ENCODE peak calls at places on chromosomes 12 and 14, in five cellular contexts. D is suprapubic skin, I is H1, T is lower lobe of right lung, K is uterus. S is an unnamed sample. For H3K4me1, the result is how much of the 10 kb centered on the place peaks cover.

GRCh38 chr12:108856170-108856427 is 1.3 kb downstream of the SSH1 start:
- DNase-seq in D (no peak), I (no peak), T (peak), K (no peak), S (no peak)

GRCh38 chr14:31106768-31107167 is 80.6 kb upstream of the STRN3 start:
- DNase-seq in D (no peak), I (no peak), T (no peak), K (no peak), S (no peak)

GRCh38 chr12:90174198-90174510 is 465.5 kb upstream of the ATP2B1 start:
- DNase-seq in D (no peak), I (no peak), T (no peak), K (no peak), S (no peak)

GRCh38 chr12:117034691-117035090 is 64.5 kb downstream of the TESC start:
- DNase-seq in D (no peak), I (no peak), T (no peak), K (no peak), S (no peak)

GRCh38 chr12:45178771-45179170 is 37.1 kb upstream of the ANO6 start:
- DNase-seq in D (no peak), I (no peak), T (no peak), K (no peak), S (no peak)

GRCh38 chr14:91405241-91405721 is 12.3 kb downstream of the CCDC88C start:
- DNase-seq in D (no peak), I (no peak), T (no peak), K (no peak), S (no peak)

GRCh38 chr12:54412786-54413185 is 6.3 kb downstream of the ITGA5 start:
- DNase-seq in D (no peak), I (no peak), T (no peak), K (no peak), S (no peak)

GRCh38 chr14:103378042-103378854 is 7.0 kb upstream of the MARK3 start:
- DNase-seq in D (no peak), I (no peak), T (no peak), K (no peak), S (peak)

GRCh38 chr14:29885988-29886387 is 41.7 kb downstream of the PRKD1 start:
- DNase-seq in D (no peak), I (no peak), T (no peak), K (no peak), S (no peak)

GRCh38 chr14:85088231-85088630 is 441.7 kb upstream of the FLRT2 start:
- DNase-seq in D (no peak), I (no peak), T (no peak), K (no peak), S (peak)

GRCh38 chr14:81303258-81303935 is 82.6 kb upstream of the GTF2A1 start:
- DNase-seq in D (no peak), I (no peak), T (peak), K (peak), S (no peak)

GRCh38 chr12:72075401-72075800 is 136.8 kb downstream of the TPH2 start:
- DNase-seq in D (no peak), I (no peak), T (no peak), K (no peak), S (no peak)

GRCh38 chr12:10191865-10192264 is 13.0 kb downstream of the TMEM52B start:
- DNase-seq in D (no peak), I (no peak), T (no peak), K (no peak), S (no peak)

GRCh38 chr12:123889000-123889399 is 83.6 kb downstream of the CCDC92 start:
- DNase-seq in D (no peak), I (no peak), T (no peak), K (no peak), S (no peak)

GRCh38 chr12:122721057-122721545 is 4.5 kb upstream of the HCAR3 start:
- DNase-seq in D (no peak), I (no peak), T (no peak), K (no peak), S (no peak)

GRCh38 chr14:52363969-52364368 is 49.9 kb downstream of the PTGER2 start:
- DNase-seq in D (no peak), I (no peak), T (no peak), K (peak), S (no peak)

GRCh38 chr12:104683831-104684503 is 227.2 kb downstream of the CHST11 start:
- DNase-seq in D (no peak), I (no peak), T (no peak), K (no peak), S (no peak)

GRCh38 chr12:104682790-104683279 is 226.1 kb downstream of the CHST11 start:
- DNase-seq in D (no peak), I (no peak), T (no peak), K (no peak), S (no peak)

GRCh38 chr12:104680070-104680469 is 223.3 kb downstream of the CHST11 start:
- DNase-seq in D (no peak), I (no peak), T (no peak), K (no peak), S (no peak)

GRCh38 chr12:104680506-104680905 is 223.8 kb downstream of the CHST11 start:
- DNase-seq in D (no peak), I (no peak), T (no peak), K (no peak), S (no peak)

DNA sequence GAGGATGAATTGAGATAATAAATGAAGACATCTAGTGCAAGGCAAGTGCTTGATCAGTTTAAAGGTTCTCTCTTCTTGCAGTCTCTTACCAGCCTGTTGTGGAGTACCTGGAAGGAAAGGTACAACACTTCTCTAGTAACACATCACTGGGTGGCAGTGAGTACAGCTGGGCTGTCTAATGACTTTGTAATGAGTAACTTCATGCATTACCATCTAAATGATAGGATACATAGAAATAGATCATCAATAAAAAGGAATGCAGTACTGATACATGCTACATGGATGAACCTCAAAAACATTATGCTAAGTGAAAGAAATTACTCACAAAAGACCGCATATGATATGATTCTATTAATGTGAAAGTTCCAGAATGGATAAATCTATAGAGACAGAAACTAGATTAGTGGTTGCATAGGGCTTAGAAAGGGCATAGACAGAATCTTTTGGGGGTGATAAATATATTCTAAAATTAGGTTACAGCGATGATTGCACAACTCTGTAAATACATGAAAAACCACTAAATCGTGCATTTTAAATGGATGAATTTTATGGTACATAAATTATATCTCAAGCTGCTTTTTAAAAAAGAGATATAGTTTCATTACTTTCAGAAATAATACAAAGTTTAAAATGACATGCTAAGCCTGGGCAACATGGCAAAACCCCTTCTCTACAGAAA is 224.4 kb downstream of the CHST11 start:
- DNase-seq in D (no peak), I (no peak), T (no peak), K (no peak), S (no peak)
- H3K4me1 ChIP-seq in D (under half), I (under half), T (half or more), K (under half), S (under half)

DNA sequence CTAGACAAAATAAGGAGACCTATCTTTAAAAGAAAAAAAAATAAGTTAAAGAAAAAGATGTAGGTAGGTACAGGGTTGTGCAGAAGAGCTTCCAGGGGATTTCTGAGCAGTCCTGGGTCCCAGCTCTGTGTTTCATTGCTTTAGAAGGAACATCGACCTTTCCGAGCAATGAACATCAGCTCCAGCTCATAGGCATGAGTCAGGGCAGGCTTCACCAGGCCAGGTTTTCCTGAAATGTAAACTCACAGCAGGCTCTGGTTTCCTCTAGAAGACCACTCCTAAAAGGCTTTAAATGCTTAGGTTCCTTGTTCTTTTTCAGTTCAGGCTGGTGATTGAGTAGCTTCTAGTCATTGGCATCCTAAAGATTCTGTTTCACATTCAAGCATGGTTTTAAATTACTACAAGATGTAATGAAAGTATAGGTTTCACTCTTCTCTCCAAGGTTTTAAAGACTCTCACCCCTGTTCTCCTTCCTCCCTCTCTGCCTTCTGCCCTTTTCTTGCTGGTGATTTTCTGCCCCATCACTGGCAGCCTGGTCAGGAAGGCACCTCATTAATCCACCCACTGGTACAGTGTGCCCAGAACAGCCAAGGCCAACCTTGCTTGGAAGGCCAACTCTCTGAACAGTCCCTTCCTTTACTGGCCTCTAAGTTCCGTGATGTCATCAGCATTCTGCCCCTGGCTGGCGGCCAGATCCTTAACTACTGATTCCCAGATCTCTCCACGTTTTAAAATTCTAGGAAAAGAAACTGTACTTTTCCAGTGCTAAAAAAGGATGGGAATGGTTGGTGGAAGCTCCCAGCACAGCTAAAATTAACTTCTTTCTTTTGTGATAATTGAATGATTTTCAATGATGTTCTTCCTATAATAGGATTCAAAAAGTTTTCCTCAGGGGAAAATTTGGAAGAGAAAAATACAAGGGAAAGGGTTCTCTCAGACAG is 109.4 kb upstream of the HIF1A start:
- DNase-seq in D (no peak), I (no peak), T (no peak), K (peak), S (peak)
- H3K4me1 ChIP-seq in D (under half), I (under half), T (under half), K (under half), S (under half)

GRCh38 chr12:49702009-49702408 is 5.2 kb downstream of the FMNL3 start:
- DNase-seq in D (no peak), I (no peak), T (no peak), K (no peak), S (no peak)
- H3K4me1 ChIP-seq in D (under half), I (under half), T (half or more), K (under half), S (under half)

DNA sequence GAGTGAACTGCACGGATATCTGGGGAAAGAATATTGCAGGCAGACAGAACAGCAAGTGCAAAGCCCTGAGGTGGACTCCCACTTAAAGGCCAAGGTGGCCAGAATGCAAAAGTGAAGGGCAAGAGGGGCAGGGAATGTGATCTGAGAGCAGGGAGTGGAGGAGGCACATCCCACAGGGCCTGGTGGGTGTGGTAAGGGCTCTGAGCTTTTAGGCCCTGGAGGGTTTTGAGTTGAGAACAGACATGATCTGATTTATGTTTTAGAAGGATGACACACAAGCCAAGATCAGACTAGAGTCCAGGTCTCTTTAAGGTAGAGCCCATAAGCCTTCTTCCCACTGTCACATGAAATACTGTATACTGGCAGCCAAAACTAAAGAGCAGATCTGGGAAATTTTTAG is 162.5 kb downstream of the SLC38A4 start:
- DNase-seq in D (no peak), I (no peak), T (no peak), K (no peak), S (no peak)
- H3K4me1 ChIP-seq in D (half or more), I (under half), T (under half), K (under half), S (under half)

DNA sequence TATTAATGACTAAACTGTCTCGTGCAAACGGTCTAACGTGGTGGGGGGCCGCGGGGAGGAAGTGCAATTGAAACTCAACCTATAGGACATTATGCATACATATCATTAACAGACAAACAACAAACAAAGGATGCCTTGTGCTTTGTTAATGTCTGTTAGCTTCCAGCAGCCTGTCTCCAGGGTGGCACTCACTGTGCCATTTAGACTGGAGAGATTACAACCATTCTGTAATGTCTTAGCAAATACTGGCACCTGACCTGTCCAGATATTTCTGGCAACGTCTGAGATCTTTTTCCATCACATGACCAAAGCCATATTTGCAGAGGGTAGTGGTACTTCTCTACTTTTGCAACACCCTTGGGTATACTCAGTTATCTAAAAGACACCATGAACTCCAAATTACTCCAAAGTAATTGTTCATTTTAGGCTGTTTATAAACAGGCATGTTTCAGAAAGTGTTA is 11.6 kb downstream of the BHLHE41 start:
- DNase-seq in D (no peak), I (no peak), T (no peak), K (no peak), S (no peak)
- H3K4me1 ChIP-seq in D (under half), I (under half), T (under half), K (under half), S (under half)

GRCh38 chr14:33073023-33073422 is 134.3 kb downstream of the NPAS3 start:
- DNase-seq in D (no peak), I (no peak), T (no peak), K (no peak), S (no peak)
- H3K4me1 ChIP-seq in D (under half), I (under half), T (under half), K (under half), S (under half)

DNA sequence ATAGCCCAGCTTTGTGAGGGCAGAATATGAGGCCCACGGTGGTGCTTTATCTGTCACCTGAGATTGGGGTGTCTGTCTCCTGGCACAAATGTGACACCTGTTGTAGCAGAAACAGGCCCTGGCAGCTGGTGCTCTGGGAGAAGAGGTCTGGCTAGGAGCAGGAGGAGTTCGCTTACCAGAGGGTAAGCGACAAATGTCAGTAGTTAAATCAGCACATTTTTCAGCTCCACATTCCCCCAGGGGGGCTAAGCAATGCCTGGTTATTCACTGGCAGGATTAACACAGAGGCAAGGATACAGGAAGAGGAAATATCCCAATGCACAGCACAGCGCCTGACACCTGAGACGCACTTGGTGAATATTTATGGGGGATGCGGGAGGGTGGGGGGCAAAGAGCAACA is 71.1 kb downstream of the B4GALNT3 start:
- DNase-seq in D (no peak), I (no peak), T (no peak), K (no peak), S (no peak)
- H3K4me1 ChIP-seq in D (under half), I (under half), T (under half), K (under half), S (under half)

GRCh38 chr14:68685419-68686211 is 107.3 kb downstream of the ZFP36L1 start:
- DNase-seq in D (peak), I (no peak), T (no peak), K (peak), S (no peak)
- H3K4me1 ChIP-seq in D (half or more), I (under half), T (half or more), K (under half), S (under half)